ENCODE peak calls at places on chromosomes 3 and 15, in five cellular contexts. N, H, Z, R and Q are unnamed samples.

GRCh38 chr3:182609575-182610156 is 183.6 kb upstream of the ATP11B start:
- DNase-seq in N (peak; percentile 60), H (no peak), Z (no peak), R (no peak), Q (no peak)

GRCh38 chr3:37816271-37816670 is 45.4 kb upstream of the CTDSPL start:
- DNase-seq in N (no peak), H (no peak), Z (no peak), R (no peak), Q (no peak)

GRCh38 chr15:91302588-91303439 is 202.8 kb downstream of the SV2B start:
- DNase-seq in N (peak; percentile 51), H (peak; percentile 71), Z (peak; percentile 44), R (peak; percentile 83), Q (peak; percentile 78)

GRCh38 chr3:64316971-64317370 is 91.7 kb upstream of the PRICKLE2 start:
- DNase-seq in N (no peak), H (no peak), Z (no peak), R (no peak), Q (no peak)

GRCh38 chr3:51709004-51709420 is 2.1 kb downstream of the GRM2 start:
- DNase-seq in N (no peak), H (no peak), Z (peak; percentile 9), R (peak; percentile 20), Q (no peak)

GRCh38 chr3:45496550-45496949 is 98.0 kb upstream of the LIMD1 start:
- DNase-seq in N (no peak), H (no peak), Z (no peak), R (no peak), Q (no peak)

GRCh38 chr3:113194747-113195400 is 16.5 kb upstream of the BOC start:
- DNase-seq in N (no peak), H (no peak), Z (no peak), R (peak; percentile 56), Q (no peak)

GRCh38 chr15:66287461-66288055 is 5.8 kb upstream of the DIS3L start:
- DNase-seq in N (no peak), H (peak; percentile 37), Z (no peak), R (peak; percentile 41), Q (peak; percentile 33)

GRCh38 chr15:91055548-91056331 is 33.3 kb upstream of the VPS33B start:
- DNase-seq in N (peak; percentile 75), H (peak; percentile 85), Z (peak; percentile 74), R (peak; percentile 84), Q (peak; percentile 73)

GRCh38 chr3:160097478-160097877 is 108.8 kb downstream of the IL12A start:
- DNase-seq in N (no peak), H (no peak), Z (no peak), R (no peak), Q (no peak)

GRCh38 chr15:37638139-37638538 is 296.3 kb upstream of the TMCO5A start:
- DNase-seq in N (no peak), H (no peak), Z (no peak), R (no peak), Q (no peak)

GRCh38 chr3:141412936-141413354 is 44.6 kb downstream of the ZBTB38 start:
- DNase-seq in N (no peak), H (peak; percentile 89), Z (no peak), R (no peak), Q (no peak)

GRCh38 chr15:25052191-25052999 is 97.6 kb downstream of the SNRPN start:
- DNase-seq in N (no peak), H (no peak), Z (no peak), R (no peak), Q (no peak)

GRCh38 chr3:5431811-5432378 is 244.4 kb downstream of the EDEM1 start:
- DNase-seq in N (no peak), H (no peak), Z (no peak), R (no peak), Q (peak; percentile 81)

GRCh38 chr15:59292393-59292792 is 80.3 kb downstream of the MYO1E start:
- DNase-seq in N (no peak), H (no peak), Z (no peak), R (no peak), Q (no peak)

GRCh38 chr3:27680517-27681246 is 41.4 kb downstream of the EOMES start:
- DNase-seq in N (no peak), H (no peak), Z (peak; percentile 17), R (no peak), Q (no peak)

GRCh38 chr3:84965141-84965540 is 6.4 kb downstream of the CADM2 start:
- DNase-seq in N (no peak), H (peak; percentile 57), Z (peak; percentile 78), R (peak; percentile 63), Q (peak; percentile 47)

GRCh38 chr3:57030711-57031110 is 29.8 kb upstream of the SPATA12 start:
- DNase-seq in N (no peak), H (no peak), Z (no peak), R (no peak), Q (no peak)

GRCh38 chr3:128280466-128281455 is 127.5 kb downstream of the EEFSEC start:
- DNase-seq in N (no peak), H (no peak), Z (peak; percentile 71), R (no peak), Q (no peak)

GRCh38 chr3:81861593-81861992 is 100.1 kb upstream of the GBE1 start:
- DNase-seq in N (no peak), H (no peak), Z (no peak), R (no peak), Q (no peak)

GRCh38 chr3:15478300-15478979 is 43.1 kb downstream of the COLQ start:
- DNase-seq in N (no peak), H (no peak), Z (no peak), R (peak; percentile 34), Q (no peak)

GRCh38 chr3:142210144-142210543 is 15.2 kb downstream of the GK5 start:
- DNase-seq in N (no peak), H (no peak), Z (no peak), R (no peak), Q (no peak)

GRCh38 chr3:98705694-98706093 is 57.4 kb upstream of the ST3GAL6 start:
- DNase-seq in N (no peak), H (no peak), Z (no peak), R (no peak), Q (peak; percentile 33)

GRCh38 chr3:119352863-119353527 is 58.8 kb downstream of the ARHGAP31 start:
- DNase-seq in N (peak; percentile 8), H (peak; percentile 50), Z (no peak), R (no peak), Q (peak; percentile 69)

GRCh38 chr3:142152349-142152748 is 3.0 kb upstream of the TFDP2 start:
- DNase-seq in N (no peak), H (peak; percentile 21), Z (peak; percentile 38), R (peak; percentile 20), Q (peak; percentile 11)

GRCh38 chr3:139718415-139718814 is 40.6 kb upstream of the NMNAT3 start:
- DNase-seq in N (peak; percentile 26), H (peak; percentile 30), Z (peak; percentile 60), R (peak; percentile 45), Q (no peak)

GRCh38 chr15:56788359-56788758 is 55.0 kb upstream of the ZNF280D start:
- DNase-seq in N (no peak), H (no peak), Z (no peak), R (no peak), Q (no peak)

DNA sequence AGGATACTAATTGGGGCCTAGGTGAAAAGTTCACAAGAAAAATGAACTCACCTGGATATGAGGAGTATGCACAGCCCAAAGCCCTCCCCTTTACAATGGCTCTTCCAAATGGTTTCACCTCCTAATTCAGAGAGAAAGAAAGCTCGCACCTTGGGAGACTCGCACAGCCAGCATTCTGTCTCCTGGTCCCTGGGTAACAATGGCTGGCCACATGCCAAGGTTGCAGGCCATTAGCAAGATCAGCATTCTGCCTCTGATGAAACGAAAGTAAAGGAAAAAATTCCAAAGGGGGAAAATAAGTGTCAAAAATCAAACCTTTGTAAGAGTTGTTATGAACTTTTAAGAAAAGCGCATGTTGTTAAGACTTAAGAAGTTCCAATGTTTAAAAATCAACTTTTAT is 786.6 kb downstream of the MCTP2 start:
- DNase-seq in N (no peak), H (no peak), Z (peak; percentile 34), R (peak; percentile 1), Q (no peak)
- TF ChIP-seq MAX in N (no peak), H (no peak), Z (no peak), R (no peak), Q (no peak)

DNA sequence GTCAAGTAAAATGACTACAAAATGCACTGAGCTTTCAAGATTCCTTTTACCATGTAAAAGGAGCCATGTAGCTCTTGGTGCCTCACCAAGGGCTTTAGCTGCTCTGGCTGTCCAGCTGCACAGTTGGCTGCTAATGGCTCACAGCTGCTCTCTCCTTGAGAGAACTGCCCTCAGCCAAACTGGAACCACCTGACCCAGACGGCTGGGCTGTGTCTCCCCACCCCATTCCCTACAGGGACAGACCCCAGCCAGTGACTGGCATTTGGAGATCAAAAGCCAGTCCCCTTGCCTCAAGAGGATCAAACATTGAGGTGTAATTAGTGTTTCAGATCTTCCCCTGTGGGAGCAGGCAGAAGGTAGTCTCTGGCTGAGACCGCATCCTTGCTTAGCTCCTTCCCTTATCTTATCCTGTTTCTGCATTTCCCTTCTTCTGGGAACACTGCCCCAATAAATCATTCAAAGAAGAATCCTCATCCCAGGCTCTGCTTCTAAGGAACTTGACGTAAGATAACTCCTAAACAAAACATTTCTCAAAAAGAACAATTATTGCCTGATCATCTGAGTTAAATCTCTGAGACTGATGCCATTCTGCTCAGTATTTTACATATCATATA is 28.6 kb upstream of the UBE2E2 start:
- DNase-seq in N (no peak), H (no peak), Z (peak; percentile 37), R (peak; percentile 12), Q (no peak)
- TF ChIP-seq MAX in N (no peak), H (no peak), Z (no peak), R (no peak), Q (no peak)

GRCh38 chr3:196686436-196686835 is 25.6 kb downstream of the CEP19 start:
- DNase-seq in N (no peak), H (no peak), Z (no peak), R (no peak), Q (peak; percentile 43)

GRCh38 chr3:196694202-196694638 is 17.8 kb downstream of the CEP19 start:
- DNase-seq in N (no peak), H (peak; percentile 22), Z (no peak), R (peak; percentile 51), Q (peak; percentile 43)

GRCh38 chr3:196694941-196695848 is 16.9 kb downstream of the CEP19 start:
- DNase-seq in N (no peak), H (no peak), Z (no peak), R (no peak), Q (no peak)

GRCh38 chr3:196688349-196688748 is 23.7 kb downstream of the CEP19 start:
- DNase-seq in N (no peak), H (no peak), Z (no peak), R (no peak), Q (peak; percentile 98)

GRCh38 chr3:196689941-196690660 is 21.9 kb downstream of the CEP19 start:
- DNase-seq in N (no peak), H (no peak), Z (no peak), R (no peak), Q (peak; percentile 65)
- TF ChIP-seq MAX in N (no peak), H (no peak), Z (no peak), R (no peak), Q (no peak)

DNA sequence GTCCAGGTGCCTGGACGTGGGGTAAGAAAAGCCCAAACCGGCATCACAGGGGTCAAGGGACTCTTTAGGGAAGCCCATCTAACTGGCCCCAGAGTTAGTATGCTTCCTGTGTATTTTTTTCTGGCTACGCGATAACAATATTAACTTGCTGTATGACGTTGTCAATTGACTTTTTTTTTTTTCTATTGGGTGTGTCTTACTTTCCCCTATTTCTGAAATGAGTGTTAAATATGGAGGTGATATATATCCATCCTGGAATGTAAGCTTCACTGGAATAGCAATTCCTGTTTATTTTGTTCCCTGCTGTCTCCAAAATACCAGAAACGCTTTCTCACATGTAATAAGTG is 598 bp upstream of the GMNC start:
- DNase-seq in N (no peak), H (no peak), Z (no peak), R (no peak), Q (no peak)
- TF ChIP-seq MAX in N (no peak), H (no peak), Z (no peak), R (no peak), Q (no peak)